ENCODE peak calls at places on chromosome 1, in eight cellular contexts. K is IMR-90, D is astrocyte of the cerebellum, O is PC-3, S is SJSA1, T is neural progenitor cell, Z is pancreas, U is bronchial epithelial cell. Y is an unnamed sample.

GRCh38 chr1:59367269-59368006 is 70.5 kb downstream of the FGGY start:
- DNase-seq in K (peak), O (no peak), S (no peak), T (peak), U (peak), D (peak), Z (no peak), Y (peak)

GRCh38 chr1:88801575-88802208 is 89.7 kb downstream of the GTF2B start:
- DNase-seq in O (no peak), U (peak), K (peak), S (no peak), Z (no peak), T (no peak), D (no peak), Y (no peak)

GRCh38 chr1:106181866-106182265 is 874.6 kb upstream of the PRMT6 start:
- DNase-seq in K (no peak), S (no peak), T (no peak), O (no peak), Z (no peak), D (no peak), U (no peak), Y (no peak)

GRCh38 chr1:52653207-52653849 is 20.4 kb downstream of the SHISAL2A start:
- DNase-seq in D (no peak), S (no peak), T (no peak), U (no peak), O (no peak), K (no peak), Z (no peak), Y (no peak)

GRCh38 chr1:11080931-11081330 is 18.7 kb downstream of the EXOSC10 start:
- DNase-seq in D (no peak), T (no peak), O (no peak), S (no peak), K (no peak), Z (no peak), U (no peak), Y (no peak)

GRCh38 chr1:167625040-167625823 is 4.8 kb upstream of the RCSD1 start:
- DNase-seq in D (no peak), U (no peak), K (no peak), O (no peak), Z (no peak), S (no peak), T (no peak), Y (no peak)

GRCh38 chr1:229900220-229900619 is 166.8 kb upstream of the GALNT2 start:
- DNase-seq in D (no peak), Z (no peak), U (no peak), S (no peak), K (no peak), O (no peak), T (no peak), Y (no peak)

GRCh38 chr1:31651766-31652165 is 7.1 kb upstream of the PEF1 start:
- DNase-seq in O (no peak), T (no peak), K (no peak), D (no peak), U (no peak), S (no peak), Z (no peak), Y (no peak)

GRCh38 chr1:41102208-41102607 is 80.7 kb upstream of the SLFNL1 start:
- DNase-seq in Z (peak), S (no peak), U (peak), D (peak), K (peak), O (peak), T (no peak), Y (peak)

GRCh38 chr1:24961961-24962861 is 32.1 kb upstream of the RUNX3 start:
- DNase-seq in Z (no peak), U (no peak), D (no peak), S (no peak), K (no peak), O (no peak), T (peak), Y (no peak)

GRCh38 chr1:235399661-235400060 is 32.4 kb downstream of the TBCE start:
- DNase-seq in K (no peak), Z (no peak), U (no peak), S (peak), T (no peak), D (no peak), O (no peak), Y (no peak)

GRCh38 chr1:96722161-96722908 is 751 bp downstream of the PTBP2 start:
- DNase-seq in K (peak), U (peak), Z (peak), D (peak), O (peak), S (peak), T (peak), Y (no peak)

GRCh38 chr1:9659328-9659727 is 7.8 kb downstream of the PIK3CD start:
- DNase-seq in K (peak), T (no peak), D (peak), U (peak), Z (no peak), O (peak), S (no peak), Y (peak)

GRCh38 chr1:106814418-106814817 is 242.1 kb upstream of the PRMT6 start:
- DNase-seq in S (no peak), K (no peak), D (no peak), U (no peak), Z (no peak), T (no peak), O (no peak), Y (no peak)

GRCh38 chr1:6603851-6604558 is 1.3 kb upstream of the KLHL21 start:
- DNase-seq in K (peak), T (peak), S (peak), O (peak), Z (no peak), D (peak), U (peak), Y (peak)

GRCh38 chr1:22712502-22713271 is 2.0 kb downstream of the EPHB2 start:
- DNase-seq in T (peak), O (peak), Z (no peak), S (no peak), D (peak), U (peak), K (peak), Y (no peak)

GRCh38 chr1:15289251-15289651 is 42.2 kb downstream of the FHAD1 start:
- DNase-seq in O (no peak), S (peak), T (no peak), U (no peak), D (no peak), K (no peak), Z (no peak), Y (no peak)

GRCh38 chr1:204915856-204916485 is 45.3 kb downstream of the NFASC start:
- DNase-seq in K (no peak), Z (no peak), O (peak), T (no peak), U (peak), D (no peak), S (no peak), Y (no peak)

GRCh38 chr1:12134716-12135115 is 32.1 kb upstream of the TNFRSF1B start:
- DNase-seq in Z (no peak), O (no peak), S (no peak), K (no peak), U (no peak), D (no peak), T (no peak), Y (no peak)

GRCh38 chr1:190847166-190847565 is 369.5 kb upstream of the BRINP3 start:
- DNase-seq in S (no peak), K (no peak), U (no peak), T (no peak), O (no peak), Z (no peak), D (no peak), Y (no peak)

GRCh38 chr1:160052943-160053342 is 17.0 kb downstream of the KCNJ10 start:
- DNase-seq in Z (no peak), S (no peak), U (no peak), T (no peak), D (no peak), K (no peak), O (no peak), Y (no peak)

GRCh38 chr1:164137273-164137947 is 421.6 kb upstream of the PBX1 start:
- DNase-seq in S (no peak), D (no peak), Z (no peak), T (peak), O (no peak), K (no peak), U (no peak), Y (no peak)

GRCh38 chr1:66266350-66266749 is 267.6 kb upstream of the SGIP1 start:
- DNase-seq in D (no peak), S (no peak), U (peak), Z (no peak), T (no peak), O (peak), K (no peak), Y (no peak)

GRCh38 chr1:183248989-183249691 is 63.1 kb downstream of the LAMC2 start:
- DNase-seq in D (no peak), Z (no peak), O (no peak), S (no peak), K (no peak), U (peak), T (no peak), Y (no peak)

GRCh38 chr1:30250338-30251022 is 472.9 kb downstream of the MATN1 start:
- DNase-seq in S (no peak), D (no peak), K (no peak), O (no peak), U (no peak), T (no peak), Z (no peak), Y (no peak)

GRCh38 chr1:218945050-218945449 is 228.6 kb upstream of the LYPLAL1 start:
- DNase-seq in T (no peak), O (peak), Z (no peak), U (peak), K (peak), D (no peak), S (no peak), Y (no peak)

GRCh38 chr1:226735576-226735975 is 3.5 kb downstream of the ITPKB start:
- DNase-seq in Z (no peak), D (no peak), U (no peak), S (no peak), O (no peak), K (no peak), T (no peak), Y (no peak)

GRCh38 chr1:211605613-211606326 is 26.8 kb upstream of the SLC30A1 start:
- DNase-seq in S (no peak), K (no peak), U (no peak), O (no peak), T (no peak), Z (no peak), D (no peak), Y (no peak)

GRCh38 chr1:211607752-211608478 is 29.0 kb upstream of the SLC30A1 start:
- DNase-seq in D (no peak), T (no peak), S (no peak), Z (no peak), K (no peak), U (no peak), O (no peak), Y (no peak)

GRCh38 chr1:211606327-211606913 is 27.5 kb upstream of the SLC30A1 start:
- DNase-seq in D (no peak), K (no peak), O (no peak), Z (no peak), S (no peak), U (no peak), T (no peak), Y (no peak)

GRCh38 chr1:211605034-211605433 is 26.1 kb upstream of the SLC30A1 start:
- DNase-seq in Z (no peak), T (no peak), K (no peak), S (no peak), O (no peak), D (no peak), U (no peak), Y (no peak)

GRCh38 chr1:211606914-211607751 is 28.2 kb upstream of the SLC30A1 start:
- DNase-seq in K (no peak), S (no peak), Z (no peak), T (no peak), O (no peak), U (no peak), D (no peak), Y (no peak)
- H3K4me3 ChIP-seq in K (no peak), S (no peak), Z (no peak), T (no peak), O (no peak), U (no peak), D (no peak), Y (no peak)

GRCh38 chr1:94903318-94904009 is 23.4 kb downstream of the CNN3 start:
- DNase-seq in D (no peak), S (no peak), U (no peak), K (peak), Z (no peak), O (peak), T (no peak), Y (no peak)

GRCh38 chr1:94905207-94905606 is 21.7 kb downstream of the CNN3 start:
- DNase-seq in S (no peak), K (no peak), T (no peak), D (no peak), O (no peak), U (no peak), Z (no peak), Y (no peak)

GRCh38 chr1:94898486-94899385 is 28.2 kb downstream of the CNN3 start:
- DNase-seq in Z (no peak), K (peak), O (peak), T (no peak), U (peak), S (no peak), D (no peak), Y (no peak)

GRCh38 chr1:94899756-94900155 is 27.2 kb downstream of the CNN3 start:
- DNase-seq in K (no peak), T (no peak), Z (no peak), U (no peak), S (no peak), O (no peak), D (no peak), Y (no peak)

DNA sequence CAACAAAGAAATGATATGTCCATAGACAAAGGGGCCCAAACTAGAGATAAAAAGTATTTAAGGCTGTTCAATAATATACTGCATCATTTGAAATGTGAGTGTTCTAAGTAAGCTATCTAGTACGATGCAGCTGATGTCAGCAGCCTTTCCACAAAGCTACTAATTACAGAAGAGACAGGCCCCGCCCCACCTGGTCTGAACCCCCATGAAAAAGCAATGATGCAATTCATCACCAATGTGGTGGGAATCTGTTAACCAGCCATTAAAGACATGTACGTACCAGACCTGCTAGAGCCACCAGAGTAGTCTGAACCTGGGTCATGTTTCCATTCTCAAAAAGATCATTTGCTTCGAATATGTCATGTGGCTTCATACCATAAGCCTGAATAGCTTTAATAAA is 25.1 kb downstream of the CNN3 start:
- DNase-seq in O (no peak), K (no peak), T (no peak), S (no peak), D (no peak), Z (no peak), U (no peak), Y (no peak)
- H3K4me3 ChIP-seq in O (no peak), K (no peak), T (no peak), S (no peak), D (no peak), Z (no peak), U (no peak), Y (no peak)

GRCh38 chr1:246569248-246570238 is 3.3 kb downstream of the CNST start:
- DNase-seq in U (peak), T (no peak), D (no peak), Z (no peak), O (peak), S (no peak), K (peak), Y (no peak)
- H3K4me3 ChIP-seq in U (no peak), T (no peak), D (no peak), Z (no peak), O (peak), S (no peak), K (no peak), Y (peak)

DNA sequence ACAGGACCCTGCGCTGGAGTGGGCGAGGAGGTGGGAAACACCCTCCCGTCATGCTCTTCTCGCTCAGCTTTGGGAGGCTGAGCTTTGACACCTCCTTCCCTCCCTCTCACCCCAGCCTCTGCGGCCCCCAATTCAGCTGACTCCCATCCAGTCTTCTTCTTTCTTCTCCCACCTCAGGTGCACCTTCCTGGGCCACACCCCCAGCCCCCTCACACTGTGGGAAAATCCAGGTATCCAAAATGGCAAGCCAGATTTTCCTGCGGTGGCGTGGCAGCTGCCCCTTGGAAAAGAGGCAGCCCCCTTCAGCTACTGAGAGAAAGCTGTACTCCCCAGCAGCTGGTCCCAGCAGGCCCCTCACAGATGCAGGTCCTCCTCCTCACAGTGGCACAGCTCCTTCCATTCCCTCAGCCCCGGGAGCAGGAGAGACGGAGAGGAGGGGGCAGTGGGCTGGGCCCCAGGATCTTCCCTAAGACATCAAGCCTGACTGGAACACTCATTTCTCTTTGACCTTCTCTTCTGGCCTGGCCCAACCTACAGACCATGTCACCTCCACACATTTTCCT is 61.6 kb downstream of the OPTC start:
- DNase-seq in S (no peak), K (no peak), D (no peak), Z (no peak), T (no peak), O (no peak), U (no peak), Y (no peak)
- H3K4me3 ChIP-seq in S (peak), K (no peak), D (no peak), Z (no peak), T (no peak), O (no peak), U (no peak), Y (peak)

GRCh38 chr1:172531412-172531811 is 1.5 kb upstream of the SUCO start:
- DNase-seq in T (no peak), D (no peak), K (no peak), Z (no peak), O (peak), U (no peak), S (no peak), Y (no peak)
- H3K4me3 ChIP-seq in T (peak), D (peak), K (peak), Z (no peak), O (peak), U (peak), S (peak), Y (peak)

DNA sequence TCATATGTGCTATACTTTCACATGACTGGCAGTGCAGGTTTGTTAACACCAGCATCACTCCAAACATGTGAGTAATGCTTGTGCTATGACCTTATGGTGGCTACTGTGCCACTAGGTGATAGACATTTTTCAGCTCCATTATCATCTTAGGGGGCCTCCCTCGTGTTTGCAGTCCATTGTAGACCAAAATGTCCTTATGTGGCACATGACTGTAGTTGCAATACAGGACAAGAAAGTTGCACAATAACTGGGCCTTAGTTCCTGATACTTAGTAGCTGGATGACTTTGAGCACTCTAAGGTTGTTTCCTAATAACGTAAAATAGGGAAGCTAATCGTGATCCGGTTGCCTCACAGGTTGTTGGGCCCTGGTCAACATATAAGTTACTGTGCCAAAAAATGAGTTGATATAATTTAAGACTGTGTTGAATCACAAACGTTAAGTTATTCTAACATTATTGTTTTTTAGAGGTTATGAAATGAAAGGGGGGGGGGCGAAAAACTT is 511 bp upstream of the SNX27 start:
- DNase-seq in Z (no peak), S (no peak), U (peak), O (peak), K (peak), D (no peak), T (no peak), Y (no peak)
- H3K4me3 ChIP-seq in Z (no peak), S (peak), U (peak), O (peak), K (no peak), D (peak), T (peak), Y (peak)

GRCh38 chr1:2523891-2524609 is 2.3 kb downstream of the PANK4 start:
- DNase-seq in S (no peak), T (no peak), Z (no peak), U (no peak), K (no peak), O (no peak), D (no peak), Y (no peak)
- H3K4me3 ChIP-seq in S (no peak), T (no peak), Z (no peak), U (no peak), K (no peak), O (peak), D (no peak), Y (peak)

Y was measured in AG04449.